ENCODE peak calls at places on chromosomes 3 and 15, in six cellular contexts. One of them, this sample, is unnamed.

GRCh38 chr15:40232625-40233070 is 6.2 kb upstream of the PAK6 start:
- DNase-seq in GM12878: no peak
- DNase-seq in K562: no peak
- DNase-seq in WTC11: no peak
- DNase-seq in HepG2: no peak
- DNase-seq in H1: no peak
- DNase-seq in this sample: no peak

GRCh38 chr15:51105430-51106016 is 10.8 kb upstream of the TNFAIP8L3 start:
- DNase-seq in GM12878: no peak
- DNase-seq in K562: no peak
- DNase-seq in WTC11: no peak
- DNase-seq in HepG2: no peak
- DNase-seq in H1: no peak
- DNase-seq in this sample: peak; percentile 42

GRCh38 chr3:13145131-13145825 is 72.0 kb upstream of the IQSEC1 start:
- DNase-seq in GM12878: no peak
- DNase-seq in K562: peak; percentile 72
- DNase-seq in WTC11: peak; percentile 45
- DNase-seq in HepG2: peak; percentile 10
- DNase-seq in H1: no peak
- DNase-seq in this sample: peak; percentile 54

GRCh38 chr3:105967117-105967516 is 98.3 kb upstream of the CBLB start:
- DNase-seq in GM12878: no peak
- DNase-seq in K562: no peak
- DNase-seq in WTC11: no peak
- DNase-seq in HepG2: no peak
- DNase-seq in H1: no peak
- DNase-seq in this sample: no peak

GRCh38 chr3:186552408-186553031 is 8.3 kb upstream of the CRYGS start:
- DNase-seq in GM12878: no peak
- DNase-seq in K562: no peak
- DNase-seq in WTC11: no peak
- DNase-seq in HepG2: peak; percentile 68
- DNase-seq in H1: no peak
- DNase-seq in this sample: no peak

GRCh38 chr15:66751579-66751978 is 49.5 kb downstream of the SMAD6 start:
- DNase-seq in GM12878: no peak
- DNase-seq in K562: no peak
- DNase-seq in WTC11: no peak
- DNase-seq in HepG2: peak; percentile 60
- DNase-seq in H1: no peak
- DNase-seq in this sample: no peak

GRCh38 chr3:182259579-182259978 is 533.7 kb upstream of the ATP11B start:
- DNase-seq in GM12878: no peak
- DNase-seq in K562: no peak
- DNase-seq in WTC11: peak; percentile 57
- DNase-seq in HepG2: no peak
- DNase-seq in H1: no peak
- DNase-seq in this sample: peak; percentile 58

GRCh38 chr3:58326267-58326932 is 6.3 kb upstream of the PXK start:
- DNase-seq in GM12878: no peak
- DNase-seq in K562: no peak
- DNase-seq in WTC11: no peak
- DNase-seq in HepG2: no peak
- DNase-seq in H1: no peak
- DNase-seq in this sample: no peak

GRCh38 chr3:108091498-108092259 is 848 bp upstream of the CD47 start:
- DNase-seq in GM12878: no peak
- DNase-seq in K562: no peak
- DNase-seq in WTC11: peak; percentile 25
- DNase-seq in HepG2: no peak
- DNase-seq in H1: no peak
- DNase-seq in this sample: peak; percentile 64

GRCh38 chr15:89395461-89395875 is 60.8 kb upstream of the POLG start:
- DNase-seq in GM12878: no peak
- DNase-seq in K562: no peak
- DNase-seq in WTC11: no peak
- DNase-seq in HepG2: no peak
- DNase-seq in H1: no peak
- DNase-seq in this sample: no peak

GRCh38 chr3:126197854-126198584 is 17.6 kb upstream of the ALDH1L1 start:
- DNase-seq in GM12878: no peak
- DNase-seq in K562: peak; percentile 28
- DNase-seq in WTC11: peak; percentile 80
- DNase-seq in HepG2: peak; percentile 62
- DNase-seq in H1: no peak
- DNase-seq in this sample: peak; percentile 88

GRCh38 chr15:67545864-67546263 is 3.4 kb downstream of the MAP2K5 start:
- DNase-seq in GM12878: no peak
- DNase-seq in K562: no peak
- DNase-seq in WTC11: no peak
- DNase-seq in HepG2: no peak
- DNase-seq in H1: no peak
- DNase-seq in this sample: no peak

GRCh38 chr15:94131875-94132274 is 99.5 kb upstream of the MCTP2 start:
- DNase-seq in GM12878: no peak
- DNase-seq in K562: no peak
- DNase-seq in WTC11: no peak
- DNase-seq in HepG2: no peak
- DNase-seq in H1: no peak
- DNase-seq in this sample: no peak

GRCh38 chr15:94135748-94136147 is 95.6 kb upstream of the MCTP2 start:
- DNase-seq in GM12878: no peak
- DNase-seq in K562: no peak
- DNase-seq in WTC11: no peak
- DNase-seq in HepG2: no peak
- DNase-seq in H1: no peak
- DNase-seq in this sample: peak; percentile 25
- TF ChIP-seq CTCF in GM12878: no peak
- TF ChIP-seq CTCF in K562: no peak
- TF ChIP-seq CTCF in WTC11: no peak
- TF ChIP-seq CTCF in HepG2: peak; percentile 40
- TF ChIP-seq CTCF in H1: peak; percentile 36
- TF ChIP-seq CTCF in this sample: peak; percentile 25

DNA sequence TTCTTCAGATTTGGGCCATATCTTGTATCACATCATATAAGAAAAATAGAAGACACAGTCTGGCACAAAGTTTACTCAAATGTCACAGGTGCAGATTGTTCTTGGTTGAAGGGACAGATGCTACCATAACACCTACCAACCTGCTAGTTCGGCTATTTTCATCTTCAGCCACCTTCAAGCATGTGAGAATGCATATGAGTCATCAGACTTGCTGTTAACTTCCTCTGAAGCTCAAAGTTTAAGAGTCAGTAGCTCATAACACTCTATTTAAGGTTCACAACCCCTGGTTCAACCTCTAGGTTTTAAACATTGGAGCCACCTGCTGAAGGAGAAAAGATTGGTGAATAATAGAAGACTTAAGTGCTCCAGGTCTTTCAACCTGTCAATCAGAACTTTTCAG is 522.8 kb downstream of the NLGN1 start:
- DNase-seq in GM12878: no peak
- DNase-seq in K562: no peak
- DNase-seq in WTC11: no peak
- DNase-seq in HepG2: no peak
- DNase-seq in H1: no peak
- DNase-seq in this sample: no peak
- TF ChIP-seq CREB1 in GM12878: no peak
- TF ChIP-seq CREB1 in K562: no peak
- TF ChIP-seq CREB1 in WTC11: no peak
- TF ChIP-seq CREB1 in HepG2: no peak
- TF ChIP-seq CREB1 in H1: no peak
- TF ChIP-seq CREB1 in this sample: no peak

GRCh38 chr3:40432793-40433192 is 24.3 kb upstream of the RPL14 start:
- DNase-seq in GM12878: no peak
- DNase-seq in K562: no peak
- DNase-seq in WTC11: no peak
- DNase-seq in HepG2: no peak
- DNase-seq in H1: no peak
- DNase-seq in this sample: no peak
- TF ChIP-seq CTCF in GM12878: no peak
- TF ChIP-seq CTCF in K562: peak; percentile 83
- TF ChIP-seq CTCF in WTC11: no peak
- TF ChIP-seq CTCF in HepG2: no peak
- TF ChIP-seq CTCF in H1: no peak
- TF ChIP-seq CTCF in this sample: peak; percentile 48

GRCh38 chr3:159800434-159801121 is 188.1 kb upstream of the IL12A start:
- DNase-seq in GM12878: no peak
- DNase-seq in K562: no peak
- DNase-seq in WTC11: no peak
- DNase-seq in HepG2: no peak
- DNase-seq in H1: no peak
- DNase-seq in this sample: no peak
- TF ChIP-seq CREB1 in GM12878: no peak
- TF ChIP-seq CREB1 in K562: no peak
- TF ChIP-seq CREB1 in WTC11: no peak
- TF ChIP-seq CREB1 in HepG2: no peak
- TF ChIP-seq CREB1 in H1: no peak
- TF ChIP-seq CREB1 in this sample: no peak

GRCh38 chr3:172546628-172547214 is 23.5 kb upstream of the TNFSF10 start:
- DNase-seq in GM12878: no peak
- DNase-seq in K562: no peak
- DNase-seq in WTC11: no peak
- DNase-seq in HepG2: no peak
- DNase-seq in H1: no peak
- DNase-seq in this sample: no peak

GRCh38 chr3:172546105-172546504 is 22.9 kb upstream of the TNFSF10 start:
- DNase-seq in GM12878: no peak
- DNase-seq in K562: no peak
- DNase-seq in WTC11: no peak
- DNase-seq in HepG2: no peak
- DNase-seq in H1: no peak
- DNase-seq in this sample: no peak

GRCh38 chr3:172549144-172549543 is 25.9 kb upstream of the TNFSF10 start:
- DNase-seq in GM12878: no peak
- DNase-seq in K562: no peak
- DNase-seq in WTC11: no peak
- DNase-seq in HepG2: no peak
- DNase-seq in H1: no peak
- DNase-seq in this sample: no peak

GRCh38 chr3:172553526-172554252 is 30.5 kb upstream of the TNFSF10 start:
- DNase-seq in GM12878: no peak
- DNase-seq in K562: no peak
- DNase-seq in WTC11: no peak
- DNase-seq in HepG2: peak; percentile 94
- DNase-seq in H1: no peak
- DNase-seq in this sample: no peak

GRCh38 chr3:172550347-172550943 is 27.2 kb upstream of the TNFSF10 start:
- DNase-seq in GM12878: no peak
- DNase-seq in K562: peak; percentile 15
- DNase-seq in WTC11: no peak
- DNase-seq in HepG2: no peak
- DNase-seq in H1: no peak
- DNase-seq in this sample: no peak
- TF ChIP-seq CTCF in GM12878: no peak
- TF ChIP-seq CTCF in K562: no peak
- TF ChIP-seq CTCF in WTC11: no peak
- TF ChIP-seq CTCF in HepG2: no peak
- TF ChIP-seq CTCF in H1: no peak
- TF ChIP-seq CTCF in this sample: no peak

DNA sequence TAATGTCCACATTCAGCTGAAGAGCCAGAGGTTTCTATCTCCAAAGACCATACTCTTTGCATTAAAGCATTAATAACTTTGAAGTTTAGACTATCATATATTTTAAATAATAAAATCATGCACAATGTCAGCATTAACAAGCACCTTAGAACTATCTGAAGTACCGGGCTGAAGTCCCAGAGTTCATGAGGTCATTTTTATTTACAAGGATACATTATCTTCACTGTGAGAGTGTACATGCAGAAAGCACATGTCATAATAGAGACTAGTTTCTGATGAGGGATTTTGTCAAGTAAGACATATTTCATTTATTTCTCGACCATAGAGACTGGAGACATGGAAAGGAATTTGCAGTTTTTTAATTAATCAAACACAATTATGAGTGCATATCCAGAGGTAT is 52.4 kb upstream of the SI start:
- DNase-seq in GM12878: no peak
- DNase-seq in K562: no peak
- DNase-seq in WTC11: no peak
- DNase-seq in HepG2: no peak
- DNase-seq in H1: no peak
- DNase-seq in this sample: no peak
- TF ChIP-seq CREB1 in GM12878: no peak
- TF ChIP-seq CREB1 in K562: no peak
- TF ChIP-seq CREB1 in WTC11: no peak
- TF ChIP-seq CREB1 in HepG2: no peak
- TF ChIP-seq CREB1 in H1: no peak
- TF ChIP-seq CREB1 in this sample: no peak

DNA sequence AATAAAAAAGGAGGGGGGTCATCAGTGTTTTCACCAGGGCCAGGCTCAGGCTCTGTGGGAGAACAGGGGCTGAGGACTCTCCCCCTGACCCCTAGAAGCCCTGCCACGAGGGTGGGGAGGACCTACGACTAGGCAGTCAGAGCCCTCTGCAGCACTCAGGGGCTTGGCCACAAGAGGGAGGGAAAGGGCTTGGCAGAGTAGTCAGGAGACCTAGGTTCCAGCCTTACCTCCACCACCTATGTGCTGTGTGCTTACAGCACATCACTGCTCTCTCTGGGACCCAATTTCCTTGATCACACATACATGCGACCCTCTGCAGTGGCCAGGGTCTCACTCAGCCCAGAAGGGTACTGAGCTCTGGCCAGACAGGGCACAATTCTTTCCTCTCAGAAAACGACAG is 16.3 kb upstream of the SKIC8 start:
- DNase-seq in GM12878: no peak
- DNase-seq in K562: peak; percentile 41
- DNase-seq in WTC11: peak; percentile 75
- DNase-seq in HepG2: peak; percentile 47
- DNase-seq in H1: no peak
- DNase-seq in this sample: peak; percentile 81
- TF ChIP-seq CTCF in GM12878: peak; percentile 32
- TF ChIP-seq CTCF in K562: peak; percentile 51
- TF ChIP-seq CTCF in WTC11: no peak
- TF ChIP-seq CTCF in HepG2: peak; percentile 73
- TF ChIP-seq CTCF in H1: peak; percentile 95
- TF ChIP-seq CTCF in this sample: peak; percentile 94

GRCh38 chr15:81011593-81011992 is 10.9 kb downstream of the TLNRD1 start:
- DNase-seq in GM12878: no peak
- DNase-seq in K562: no peak
- DNase-seq in WTC11: no peak
- DNase-seq in HepG2: no peak
- DNase-seq in H1: no peak
- DNase-seq in this sample: no peak
- TF ChIP-seq CREB1 in GM12878: no peak
- TF ChIP-seq CREB1 in K562: no peak
- TF ChIP-seq CREB1 in WTC11: no peak
- TF ChIP-seq CREB1 in HepG2: no peak
- TF ChIP-seq CREB1 in H1: no peak
- TF ChIP-seq CREB1 in this sample: no peak

This sample was measured in GM23338.